ENCODE peak calls at places on chromosomes 13 and 19, in four cellular contexts. A, R, Y and T are unnamed samples.

GRCh38 chr19:956747-957451 is 27.2 kb upstream of the WDR18 start:
- DNase-seq in A (no peak), R (no peak), Y (peak), T (no peak)

GRCh38 chr13:100815476-100816046 is 141.0 kb upstream of the TMTC4 start:
- DNase-seq in A (no peak), Y (no peak), R (no peak), T (no peak)

GRCh38 chr19:3670796-3671679 is 29.2 kb downstream of the PIP5K1C start:
- DNase-seq in A (peak), Y (peak), R (peak), T (no peak)

GRCh38 chr19:16660763-16661479 is at the start of gene TMEM38A:
- DNase-seq in R (peak), A (no peak), Y (no peak), T (no peak)

GRCh38 chr19:6911523-6911922 is 24.1 kb downstream of the ADGRE1 start:
- DNase-seq in A (no peak), Y (no peak), R (no peak), T (no peak)

GRCh38 chr19:47158879-47159509 is 28.4 kb downstream of the SAE1 start:
- DNase-seq in R (no peak), A (peak), Y (peak), T (no peak)

GRCh38 chr13:110133425-110134235 is 173.3 kb downstream of the COL4A1 start:
- DNase-seq in A (no peak), Y (no peak), R (no peak), T (no peak)

GRCh38 chr13:23620211-23620610 is 50.0 kb downstream of the TNFRSF19 start:
- DNase-seq in R (no peak), A (no peak), Y (no peak), T (no peak)

GRCh38 chr19:2790194-2790556 is 4.9 kb downstream of the THOP1 start:
- DNase-seq in Y (no peak), A (no peak), R (no peak), T (no peak)

GRCh38 chr13:24083722-24084421 is 76.6 kb upstream of the SPATA13 start:
- DNase-seq in Y (no peak), R (no peak), A (no peak), T (no peak)

GRCh38 chr13:47351798-47352197 is 454.9 kb upstream of the HTR2A start:
- DNase-seq in R (no peak), A (no peak), Y (no peak), T (no peak)

GRCh38 chr19:45815501-45816216 is 551 bp upstream of the RSPH6A start:
- DNase-seq in A (no peak), R (no peak), Y (peak), T (no peak)

GRCh38 chr13:40961826-40962225 is 57.3 kb downstream of the ELF1 start:
- DNase-seq in R (no peak), Y (no peak), A (no peak), T (no peak)

GRCh38 chr13:40619479-40619814 is 47.0 kb downstream of the FOXO1 start:
- DNase-seq in A (no peak), Y (peak), R (no peak), T (no peak)

GRCh38 chr19:42428676-42429075 is 1.5 kb upstream of the LIPE start:
- DNase-seq in A (no peak), Y (no peak), R (no peak), T (no peak)

GRCh38 chr19:1302534-1303239 is 17.0 kb downstream of the EFNA2 start:
- DNase-seq in A (no peak), Y (no peak), R (no peak), T (no peak)

GRCh38 chr19:42269518-42270345 is 680 bp downstream of the CIC start:
- DNase-seq in Y (no peak), A (no peak), R (peak), T (no peak)

GRCh38 chr19:15124572-15125231 is 17.5 kb downstream of the SYDE1 start:
- DNase-seq in R (no peak), A (no peak), Y (no peak), T (peak)

GRCh38 chr19:17026706-17027427 is at the start of gene CPAMD8:
- DNase-seq in Y (no peak), A (no peak), R (no peak), T (no peak)

GRCh38 chr19:54173951-54174817 is 1.2 kb upstream of the TMC4 start:
- DNase-seq in A (no peak), R (no peak), Y (no peak), T (no peak)

GRCh38 chr13:25179810-25180437 is 7.8 kb upstream of the AMER2 start:
- DNase-seq in Y (no peak), R (no peak), A (no peak), T (no peak)

GRCh38 chr13:102310691-102311432 is 91.0 kb downstream of the FGF14 start:
- DNase-seq in R (no peak), A (no peak), Y (no peak), T (no peak)

GRCh38 chr13:102312841-102313240 is 89.0 kb downstream of the FGF14 start:
- DNase-seq in Y (no peak), R (no peak), A (no peak), T (no peak)

GRCh38 chr13:102311901-102312300 is 89.9 kb downstream of the FGF14 start:
- DNase-seq in Y (no peak), A (no peak), R (no peak), T (no peak)

GRCh38 chr13:102309110-102309509 is 92.7 kb downstream of the FGF14 start:
- DNase-seq in A (no peak), Y (no peak), R (no peak), T (no peak)

DNA sequence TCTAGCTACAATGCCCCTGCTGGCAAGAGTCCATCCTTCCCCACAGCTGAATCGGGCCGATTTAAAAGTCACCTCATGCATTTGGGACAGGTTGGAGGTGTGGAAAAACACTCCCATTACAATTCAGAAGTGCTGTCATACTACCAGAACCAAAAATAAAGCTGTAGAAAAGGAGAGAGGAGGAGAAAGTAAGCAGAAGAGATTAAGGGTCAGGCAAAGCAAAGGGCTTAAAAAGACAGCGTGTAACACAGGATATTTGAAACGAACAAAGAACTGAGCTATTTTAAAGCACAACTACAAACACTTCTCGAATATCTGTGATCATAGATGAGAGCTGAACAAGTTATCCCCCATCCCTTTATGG is 90.4 kb downstream of the FGF14 start:
- DNase-seq in A (no peak), R (no peak), Y (no peak), T (no peak)
- TF ChIP-seq CTCF in A (no peak), R (no peak), Y (no peak), T (no peak)

GRCh38 chr19:50792852-50793250 is 2.6 kb downstream of the ACP4 start:
- DNase-seq in Y (no peak), R (no peak), A (no peak), T (peak)

GRCh38 chr19:50795665-50796073 is 5.5 kb downstream of the ACP4 start:
- DNase-seq in Y (no peak), A (no peak), R (no peak), T (no peak)

GRCh38 chr19:50794778-50795664 is 4.8 kb downstream of the ACP4 start:
- DNase-seq in A (no peak), R (no peak), Y (no peak), T (no peak)

GRCh38 chr19:50793558-50794065 is 3.4 kb downstream of the ACP4 start:
- DNase-seq in R (no peak), Y (no peak), A (no peak), T (peak)

GRCh38 chr19:50794074-50794777 is 4.0 kb downstream of the ACP4 start:
- DNase-seq in A (no peak), Y (no peak), R (no peak), T (no peak)
- TF ChIP-seq CTCF in A (peak), Y (no peak), R (no peak), T (no peak)

GRCh38 chr13:37413161-37413560 is 185.4 kb downstream of the POSTN start:
- DNase-seq in Y (no peak), R (no peak), A (no peak), T (no peak)
- TF ChIP-seq CTCF in Y (no peak), R (no peak), A (no peak), T (no peak)

DNA sequence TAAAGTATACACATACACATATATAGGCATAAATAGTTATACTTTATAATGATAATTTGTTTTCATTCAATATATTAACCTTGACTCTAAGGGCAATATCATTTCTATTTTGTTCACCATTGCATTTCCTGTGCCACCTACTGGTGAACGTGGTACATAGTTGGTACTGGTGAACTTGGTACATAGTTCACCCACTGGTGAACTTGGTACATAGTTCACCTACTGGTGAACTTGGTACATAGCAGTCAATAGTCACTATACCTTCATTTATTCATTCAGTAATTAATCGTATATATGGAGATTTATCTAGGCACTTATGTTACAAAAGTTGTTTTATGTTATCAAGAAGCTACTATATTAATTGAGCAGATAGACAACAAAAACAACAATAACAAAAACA is 172.6 kb upstream of the ATXN8OS start:
- DNase-seq in R (no peak), A (no peak), Y (no peak), T (no peak)
- TF ChIP-seq CTCF in R (no peak), A (no peak), Y (no peak), T (peak)

DNA sequence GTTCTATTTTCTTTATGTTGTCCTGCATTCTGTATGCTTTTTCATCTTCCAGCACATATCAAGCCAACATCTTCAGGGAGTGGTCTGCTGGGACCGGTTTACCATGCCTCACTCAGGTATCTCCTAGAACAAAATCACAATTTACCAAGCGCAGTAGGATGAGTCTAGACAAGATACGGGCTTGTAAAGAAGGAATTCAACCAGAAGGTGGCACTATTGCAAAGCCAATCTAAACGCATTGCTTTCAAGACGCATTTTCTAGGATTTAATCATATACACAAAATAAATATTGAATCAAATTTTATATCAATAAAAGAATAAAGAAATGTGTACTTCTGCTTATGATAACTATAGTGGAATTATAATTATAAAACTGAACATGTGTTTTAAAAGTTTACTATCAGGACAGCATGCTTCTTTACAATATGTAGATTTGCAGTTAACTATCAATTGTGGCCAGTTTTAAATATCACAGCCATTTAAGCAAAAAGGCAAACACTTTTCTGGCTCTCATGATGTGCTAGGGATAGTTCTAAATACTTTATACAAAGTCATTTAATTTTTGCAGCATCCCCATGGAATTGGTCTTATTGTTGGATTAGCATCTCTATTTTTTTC is 16.1 kb upstream of the TPP2 start:
- DNase-seq in R (no peak), A (peak), Y (peak), T (no peak)
- TF ChIP-seq CTCF in R (peak), A (peak), Y (peak), T (peak)

GRCh38 chr19:49340069-49340864 is 5.1 kb downstream of the CD37 start:
- DNase-seq in R (peak), Y (no peak), A (peak), T (peak)
- TF ChIP-seq CTCF in R (no peak), Y (no peak), A (no peak), T (no peak)

GRCh38 chr19:43503501-43504425 is 783 bp downstream of the PHLDB3 start:
- DNase-seq in A (peak), R (peak), Y (peak), T (peak)
- TF ChIP-seq CTCF in A (no peak), R (no peak), Y (no peak), T (peak)

GRCh38 chr19:49851456-49852259 is 699 bp downstream of the PTOV1 start:
- DNase-seq in A (no peak), Y (peak), R (no peak), T (peak)
- TF ChIP-seq CTCF in A (no peak), Y (no peak), R (no peak), T (no peak)

DNA sequence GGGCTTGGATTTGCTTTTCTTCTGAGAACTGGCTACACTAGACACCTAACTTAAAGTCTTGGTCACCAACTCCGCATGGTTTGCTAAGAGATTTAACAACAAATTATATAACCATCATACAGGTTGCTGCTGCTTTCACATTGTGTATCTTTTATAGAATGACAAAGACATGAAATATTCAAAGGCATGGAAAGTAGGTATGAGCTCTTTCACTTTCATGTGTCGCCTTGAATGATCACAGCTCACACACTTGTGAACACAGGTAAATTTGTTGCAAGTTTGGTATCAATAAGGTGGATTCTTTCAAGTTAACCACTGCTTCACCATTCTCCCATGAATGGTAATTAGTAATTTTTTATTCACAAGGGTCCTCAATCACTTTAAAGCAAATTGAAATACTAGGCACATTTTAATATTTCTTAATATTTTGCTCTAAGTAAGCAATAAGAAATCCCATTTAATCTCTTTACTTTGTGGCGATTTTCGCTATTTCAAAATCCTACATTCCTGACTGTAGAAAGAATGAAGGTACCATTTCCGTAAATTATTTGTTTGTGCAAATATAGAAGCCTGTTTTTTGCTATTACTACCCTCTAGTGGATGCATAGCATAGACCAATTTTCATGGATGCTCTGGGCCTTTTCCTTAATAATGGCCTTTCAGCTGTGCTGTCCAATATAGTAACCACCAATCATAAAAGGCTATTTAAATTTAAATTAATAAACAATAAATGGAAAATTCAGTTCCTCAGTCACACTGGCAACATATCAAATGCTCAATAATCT is 45.5 kb upstream of the FREM2 start:
- DNase-seq in A (peak), Y (no peak), R (no peak), T (no peak)
- TF ChIP-seq CTCF in A (peak), Y (peak), R (no peak), T (peak)